ENCODE peak calls at places on chromosomes 13 and 19, in five cellular contexts. One of them, this sample, is unnamed.

GRCh38 chr19:49843265-49843664 is 7.7 kb upstream of the PTOV1 start:
- ATAC-seq in GM12878: peak
- ATAC-seq in HepG2: no peak
- ATAC-seq in K562: no peak
- ATAC-seq in upper lobe of left lung: no peak
- ATAC-seq in this sample: no peak

GRCh38 chr19:7544626-7545025 is 9.1 kb downstream of the PNPLA6 start:
- ATAC-seq in GM12878: no peak
- ATAC-seq in HepG2: no peak
- ATAC-seq in K562: no peak
- ATAC-seq in upper lobe of left lung: peak
- ATAC-seq in this sample: no peak

GRCh38 chr19:6801397-6802086 is 29.0 kb downstream of the VAV1 start:
- ATAC-seq in GM12878: peak
- ATAC-seq in HepG2: no peak
- ATAC-seq in K562: peak
- ATAC-seq in upper lobe of left lung: peak
- ATAC-seq in this sample: peak

GRCh38 chr13:105059786-105060185 is 1475.7 kb downstream of the EFNB2 start:
- ATAC-seq in GM12878: peak
- ATAC-seq in HepG2: no peak
- ATAC-seq in K562: no peak
- ATAC-seq in upper lobe of left lung: no peak
- ATAC-seq in this sample: no peak

GRCh38 chr19:43634516-43634876 is 5.2 kb downstream of the CADM4 start:
- ATAC-seq in GM12878: no peak
- ATAC-seq in HepG2: peak
- ATAC-seq in K562: no peak
- ATAC-seq in upper lobe of left lung: no peak
- ATAC-seq in this sample: no peak

GRCh38 chr19:42508892-42509444 is 19.3 kb downstream of the CEACAM1 start:
- ATAC-seq in GM12878: peak
- ATAC-seq in HepG2: no peak
- ATAC-seq in K562: no peak
- ATAC-seq in upper lobe of left lung: no peak
- ATAC-seq in this sample: no peak

GRCh38 chr13:49616688-49617065 is 11.6 kb upstream of the ARL11 start:
- ATAC-seq in GM12878: no peak
- ATAC-seq in HepG2: no peak
- ATAC-seq in K562: no peak
- ATAC-seq in upper lobe of left lung: no peak
- ATAC-seq in this sample: no peak

GRCh38 chr19:14097532-14098151 is 7.1 kb upstream of the SAMD1 start:
- ATAC-seq in GM12878: no peak
- ATAC-seq in HepG2: peak
- ATAC-seq in K562: peak
- ATAC-seq in upper lobe of left lung: no peak
- ATAC-seq in this sample: no peak

GRCh38 chr13:21657538-21657937 is 13.3 kb upstream of the FGF9 start:
- ATAC-seq in GM12878: no peak
- ATAC-seq in HepG2: peak
- ATAC-seq in K562: peak
- ATAC-seq in upper lobe of left lung: peak
- ATAC-seq in this sample: no peak

GRCh38 chr13:96248103-96248502 is 158.2 kb downstream of the HS6ST3 start:
- ATAC-seq in GM12878: no peak
- ATAC-seq in HepG2: no peak
- ATAC-seq in K562: no peak
- ATAC-seq in upper lobe of left lung: no peak
- ATAC-seq in this sample: no peak

GRCh38 chr13:110150384-110151091 is 156.4 kb downstream of the COL4A1 start:
- ATAC-seq in GM12878: no peak
- ATAC-seq in HepG2: no peak
- ATAC-seq in K562: no peak
- ATAC-seq in upper lobe of left lung: no peak
- ATAC-seq in this sample: peak

GRCh38 chr19:35031072-35031881 is 1.0 kb downstream of the SCN1B start:
- ATAC-seq in GM12878: no peak
- ATAC-seq in HepG2: peak
- ATAC-seq in K562: peak
- ATAC-seq in upper lobe of left lung: no peak
- ATAC-seq in this sample: peak

GRCh38 chr13:27446986-27447583 is 3.3 kb downstream of the MTIF3 start:
- ATAC-seq in GM12878: no peak
- ATAC-seq in HepG2: no peak
- ATAC-seq in K562: no peak
- ATAC-seq in upper lobe of left lung: no peak
- ATAC-seq in this sample: no peak

GRCh38 chr13:67107973-67108372 is 122.2 kb downstream of the PCDH9 start:
- ATAC-seq in GM12878: no peak
- ATAC-seq in HepG2: no peak
- ATAC-seq in K562: no peak
- ATAC-seq in upper lobe of left lung: no peak
- ATAC-seq in this sample: no peak

GRCh38 chr13:33761744-33762143 is 56.2 kb upstream of the RFC3 start:
- ATAC-seq in GM12878: no peak
- ATAC-seq in HepG2: peak
- ATAC-seq in K562: peak
- ATAC-seq in upper lobe of left lung: no peak
- ATAC-seq in this sample: no peak

GRCh38 chr19:41735071-41735623 is 20.2 kb upstream of the CEACAM6 start:
- ATAC-seq in GM12878: no peak
- ATAC-seq in HepG2: no peak
- ATAC-seq in K562: no peak
- ATAC-seq in upper lobe of left lung: no peak
- ATAC-seq in this sample: no peak

GRCh38 chr19:35609881-35610353 is 2.6 kb upstream of the HAUS5 start:
- ATAC-seq in GM12878: peak
- ATAC-seq in HepG2: no peak
- ATAC-seq in K562: no peak
- ATAC-seq in upper lobe of left lung: no peak
- ATAC-seq in this sample: no peak

GRCh38 chr19:19539738-19540703 is 2.0 kb downstream of the CILP2 start:
- ATAC-seq in GM12878: peak
- ATAC-seq in HepG2: peak
- ATAC-seq in K562: peak
- ATAC-seq in upper lobe of left lung: peak
- ATAC-seq in this sample: peak

GRCh38 chr13:48562296-48563066 is 29.6 kb upstream of the RCBTB2 start:
- ATAC-seq in GM12878: peak
- ATAC-seq in HepG2: no peak
- ATAC-seq in K562: peak
- ATAC-seq in upper lobe of left lung: peak
- ATAC-seq in this sample: no peak

GRCh38 chr19:3936506-3937442 is 3.9 kb downstream of the NMRK2 start:
- ATAC-seq in GM12878: no peak
- ATAC-seq in HepG2: no peak
- ATAC-seq in K562: no peak
- ATAC-seq in upper lobe of left lung: no peak
- ATAC-seq in this sample: no peak

GRCh38 chr13:55069746-55070145 is 2041.1 kb downstream of the OLFM4 start:
- ATAC-seq in GM12878: no peak
- ATAC-seq in HepG2: no peak
- ATAC-seq in K562: no peak
- ATAC-seq in upper lobe of left lung: no peak
- ATAC-seq in this sample: no peak

GRCh38 chr13:64371045-64371444 is 2859.1 kb downstream of the PCDH9 start:
- ATAC-seq in GM12878: no peak
- ATAC-seq in HepG2: no peak
- ATAC-seq in K562: no peak
- ATAC-seq in upper lobe of left lung: no peak
- ATAC-seq in this sample: no peak

GRCh38 chr13:51959773-51960172 is 51.5 kb downstream of the ATP7B start:
- ATAC-seq in GM12878: peak
- ATAC-seq in HepG2: no peak
- ATAC-seq in K562: peak
- ATAC-seq in upper lobe of left lung: no peak
- ATAC-seq in this sample: no peak

GRCh38 chr13:79289557-79289956 is 116.5 kb downstream of the RBM26 start:
- ATAC-seq in GM12878: peak
- ATAC-seq in HepG2: no peak
- ATAC-seq in K562: no peak
- ATAC-seq in upper lobe of left lung: peak
- ATAC-seq in this sample: no peak

GRCh38 chr13:98349731-98350305 is 172.7 kb upstream of the RNF113B start:
- ATAC-seq in GM12878: peak
- ATAC-seq in HepG2: peak
- ATAC-seq in K562: peak
- ATAC-seq in upper lobe of left lung: no peak
- ATAC-seq in this sample: no peak

GRCh38 chr19:17711851-17712250 is 7.4 kb upstream of the MAP1S start:
- ATAC-seq in GM12878: no peak
- ATAC-seq in HepG2: no peak
- ATAC-seq in K562: no peak
- ATAC-seq in upper lobe of left lung: no peak
- ATAC-seq in this sample: no peak

GRCh38 chr13:33236021-33236420 is 49.5 kb downstream of the STARD13 start:
- ATAC-seq in GM12878: no peak
- ATAC-seq in HepG2: no peak
- ATAC-seq in K562: no peak
- ATAC-seq in upper lobe of left lung: peak
- ATAC-seq in this sample: peak

DNA sequence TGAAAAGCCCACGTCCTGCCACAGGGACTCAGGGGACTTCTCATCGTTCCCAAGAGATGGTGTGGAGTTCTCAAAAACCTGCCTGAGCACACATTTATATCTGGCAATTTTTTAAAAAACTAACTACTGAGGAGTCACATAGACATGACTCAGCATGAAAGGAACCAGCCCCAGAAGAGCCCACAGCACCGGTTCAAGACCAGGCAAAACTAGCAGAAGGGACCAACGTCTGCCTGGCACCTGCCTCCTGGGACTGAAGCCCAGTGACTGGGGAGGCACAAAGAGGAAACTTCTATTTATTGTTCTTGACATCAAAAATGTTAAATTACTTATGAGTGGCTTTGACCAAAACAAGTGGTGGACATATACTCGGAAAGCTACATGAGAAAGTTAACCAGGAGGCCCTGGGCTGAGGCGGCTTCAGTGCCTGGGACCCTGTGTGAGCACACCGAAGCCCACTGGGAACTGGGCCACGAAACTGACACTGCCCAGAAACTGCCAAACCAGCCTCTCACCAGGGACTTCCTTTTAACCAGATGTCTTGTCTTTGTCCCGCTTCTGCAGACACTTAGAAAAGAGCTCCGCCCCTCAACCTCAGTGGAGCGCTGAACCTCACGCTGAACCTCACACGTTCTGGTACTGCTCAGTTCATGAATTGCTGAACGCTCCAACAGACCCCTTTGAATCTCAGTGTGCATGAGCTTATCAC is 25.7 kb downstream of the C13orf46 start:
- ATAC-seq in GM12878: no peak
- ATAC-seq in HepG2: no peak
- ATAC-seq in K562: no peak
- ATAC-seq in upper lobe of left lung: no peak
- ATAC-seq in this sample: no peak
- H3K27ac ChIP-seq in GM12878: no peak
- H3K27ac ChIP-seq in HepG2: no peak
- H3K27ac ChIP-seq in K562: no peak
- H3K27ac ChIP-seq in upper lobe of left lung: no peak
- H3K27ac ChIP-seq in this sample: no peak

GRCh38 chr13:30803791-30804190 is 68.4 kb downstream of the ALOX5AP start:
- ATAC-seq in GM12878: no peak
- ATAC-seq in HepG2: no peak
- ATAC-seq in K562: no peak
- ATAC-seq in upper lobe of left lung: no peak
- ATAC-seq in this sample: no peak

GRCh38 chr13:30802501-30802900 is 67.2 kb downstream of the ALOX5AP start:
- ATAC-seq in GM12878: peak
- ATAC-seq in HepG2: no peak
- ATAC-seq in K562: no peak
- ATAC-seq in upper lobe of left lung: peak
- ATAC-seq in this sample: no peak

GRCh38 chr13:30805132-30805537 is 69.8 kb downstream of the ALOX5AP start:
- ATAC-seq in GM12878: no peak
- ATAC-seq in HepG2: peak
- ATAC-seq in K562: no peak
- ATAC-seq in upper lobe of left lung: no peak
- ATAC-seq in this sample: no peak

GRCh38 chr13:30804474-30804873 is 69.1 kb downstream of the ALOX5AP start:
- ATAC-seq in GM12878: no peak
- ATAC-seq in HepG2: peak
- ATAC-seq in K562: no peak
- ATAC-seq in upper lobe of left lung: no peak
- ATAC-seq in this sample: no peak

GRCh38 chr13:30802953-30803478 is 67.7 kb downstream of the ALOX5AP start:
- ATAC-seq in GM12878: peak
- ATAC-seq in HepG2: peak
- ATAC-seq in K562: peak
- ATAC-seq in upper lobe of left lung: peak
- ATAC-seq in this sample: peak
- TF ChIP-seq EP300 in GM12878: no peak
- TF ChIP-seq EP300 in HepG2: no peak
- TF ChIP-seq EP300 in K562: no peak
- TF ChIP-seq EP300 in upper lobe of left lung: no peak
- TF ChIP-seq EP300 in this sample: no peak

DNA sequence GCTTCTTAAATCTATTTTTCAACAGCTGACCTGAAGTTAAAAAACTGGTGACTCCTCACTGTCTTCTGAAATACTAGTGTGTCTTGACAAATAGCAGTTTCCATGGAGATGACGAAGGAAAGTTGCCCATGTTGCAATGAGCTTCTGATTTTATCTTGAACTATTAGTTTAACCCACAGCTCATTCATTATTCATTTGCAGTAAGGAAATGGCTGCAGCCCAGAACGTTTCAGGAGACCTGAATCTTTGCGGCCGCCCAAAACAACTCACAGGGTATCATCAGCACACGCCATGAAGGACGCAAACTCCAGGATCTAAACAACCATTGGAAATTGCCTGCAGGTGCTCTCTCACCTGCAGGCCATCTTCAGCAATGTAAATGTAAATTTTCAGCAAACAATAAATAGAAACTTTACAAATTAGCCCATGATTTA is 142.5 kb downstream of the DCLK1 start:
- ATAC-seq in GM12878: no peak
- ATAC-seq in HepG2: no peak
- ATAC-seq in K562: no peak
- ATAC-seq in upper lobe of left lung: no peak
- ATAC-seq in this sample: peak
- TF ChIP-seq POLR2AphosphoS5 in GM12878: no peak
- TF ChIP-seq POLR2AphosphoS5 in HepG2: no peak
- TF ChIP-seq POLR2AphosphoS5 in K562: no peak
- TF ChIP-seq POLR2AphosphoS5 in upper lobe of left lung: no peak
- TF ChIP-seq POLR2AphosphoS5 in this sample: no peak

DNA sequence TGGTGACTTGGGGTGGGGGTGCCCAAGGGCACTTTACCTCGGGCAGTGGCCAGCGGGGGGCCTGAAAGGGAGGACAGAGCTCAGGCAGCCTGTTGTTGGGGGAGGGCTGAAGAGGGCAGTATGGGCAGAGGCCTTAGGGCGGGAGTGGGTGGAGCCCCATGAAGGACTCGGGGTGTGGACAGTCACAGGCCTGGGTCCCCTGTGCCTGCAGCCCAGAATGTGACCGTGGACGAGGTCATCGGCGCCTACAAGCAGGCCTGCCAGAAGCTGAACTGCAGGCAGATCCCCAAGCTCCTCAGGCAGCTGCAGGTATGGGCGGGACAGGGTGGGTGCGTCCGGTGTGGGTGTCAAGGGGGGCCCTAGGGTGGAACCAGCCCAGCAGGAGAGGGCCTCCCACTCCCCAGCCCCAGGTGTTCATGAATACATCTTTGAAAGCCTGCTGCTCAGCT is 22.5 kb downstream of the NKPD1 start:
- ATAC-seq in GM12878: no peak
- ATAC-seq in HepG2: no peak
- ATAC-seq in K562: peak
- ATAC-seq in upper lobe of left lung: no peak
- ATAC-seq in this sample: no peak
- H3K27ac ChIP-seq in GM12878: peak
- H3K27ac ChIP-seq in HepG2: no peak
- H3K27ac ChIP-seq in K562: no peak
- H3K27ac ChIP-seq in upper lobe of left lung: no peak
- H3K27ac ChIP-seq in this sample: no peak